ENCODE peak calls at places on chromosomes 16 and 17, in ten cellular contexts. F is LoVo; O is neural crest cell; Q is HFFc6; H is HCEC 1CT; N is RKO; X is nucleus accumbens; I is retina; U is sigmoid colon; Z is stimulated activated CD4-positive, alpha-beta T cell treated with anti-CD3 and anti-CD28 coated beads, Interleukin-1b, Interleukin-23, amount 100 ng/mL, for 4 hours. R is an unnamed sample.

GRCh38 chr16:21626659-21627277 is 25.6 kb downstream of the IGSF6 start:
- DNase-seq in F (no peak), O (no peak), Q (peak), H (peak), N (no peak), X (peak), I (no peak), U (peak), Z (no peak), R (no peak)

GRCh38 chr16:54503011-54503410 is 216.4 kb upstream of the IRX3 start:
- DNase-seq in F (no peak), O (no peak), Q (no peak), H (no peak), N (no peak), X (no peak), I (no peak), U (no peak), Z (no peak), R (peak)

GRCh38 chr17:55320594-55321506 is 56.1 kb downstream of the HLF start:
- DNase-seq in F (no peak), O (no peak), Q (no peak), H (no peak), N (no peak), X (peak), I (no peak), U (no peak), Z (no peak), R (no peak)

GRCh38 chr16:920722-921121 is 50.1 kb downstream of the LMF1 start:
- DNase-seq in F (no peak), O (no peak), Q (peak), H (peak), N (no peak), X (peak), I (no peak), U (no peak), Z (no peak), R (peak)

GRCh38 chr17:41382396-41382795 is 290 bp upstream of the KRT34 start:
- DNase-seq in F (no peak), O (no peak), Q (peak), H (peak), N (no peak), X (no peak), I (no peak), U (no peak), Z (no peak), R (no peak)

GRCh38 chr16:78500659-78501226 is 401.3 kb downstream of the WWOX start:
- DNase-seq in F (no peak), O (no peak), Q (no peak), H (no peak), N (no peak), X (no peak), I (no peak), U (no peak), Z (no peak), R (no peak)

GRCh38 chr16:10979717-10980601 is 35.6 kb downstream of the CLEC16A start:
- DNase-seq in F (no peak), O (no peak), Q (peak), H (no peak), N (no peak), X (peak), I (peak), U (peak), Z (no peak), R (no peak)

GRCh38 chr16:49855822-49856740 is at the start of gene ZNF423:
- DNase-seq in F (no peak), O (peak), Q (no peak), H (no peak), N (no peak), X (no peak), I (peak), U (no peak), Z (no peak), R (peak)

GRCh38 chr17:17913695-17914332 is 58.4 kb downstream of the TOM1L2 start:
- DNase-seq in F (peak), O (no peak), Q (peak), H (peak), N (peak), X (peak), I (peak), U (peak), Z (peak), R (peak)

GRCh38 chr16:88772871-88773811 is 11.9 kb downstream of the PIEZO1 start:
- DNase-seq in F (no peak), O (no peak), Q (peak), H (peak), N (no peak), X (peak), I (peak), U (peak), Z (no peak), R (peak)

GRCh38 chr17:64331946-64332493 is 58.6 kb downstream of the PECAM1 start:
- DNase-seq in F (no peak), O (no peak), Q (no peak), H (peak), N (no peak), X (no peak), I (no peak), U (no peak), Z (no peak), R (no peak)

GRCh38 chr17:8846768-8847211 is 20.7 kb downstream of the PIK3R6 start:
- DNase-seq in F (no peak), O (no peak), Q (peak), H (no peak), N (peak), X (peak), I (no peak), U (peak), Z (no peak), R (no peak)

GRCh38 chr17:17167986-17168385 is 38.1 kb downstream of the PLD6 start:
- DNase-seq in F (no peak), O (no peak), Q (no peak), H (no peak), N (no peak), X (no peak), I (no peak), U (no peak), Z (no peak), R (no peak)

GRCh38 chr17:867896-868489 is 85.8 kb downstream of the MRM3 start:
- DNase-seq in F (no peak), O (no peak), Q (no peak), H (no peak), N (no peak), X (no peak), I (no peak), U (no peak), Z (no peak), R (no peak)

GRCh38 chr16:24700549-24701392 is 28.7 kb upstream of the TNRC6A start:
- DNase-seq in F (peak), O (no peak), Q (peak), H (peak), N (peak), X (peak), I (no peak), U (peak), Z (no peak), R (no peak)

GRCh38 chr16:88303890-88304819 is 78.6 kb upstream of the ZNF469 start:
- DNase-seq in F (no peak), O (no peak), Q (peak), H (peak), N (no peak), X (no peak), I (no peak), U (peak), Z (no peak), R (no peak)

GRCh38 chr16:57413301-57413730 is 8.7 kb downstream of the CCL17 start:
- DNase-seq in F (no peak), O (no peak), Q (no peak), H (no peak), N (no peak), X (no peak), I (no peak), U (no peak), Z (no peak), R (no peak)

GRCh38 chr16:28182183-28182582 is 29.6 kb downstream of the XPO6 start:
- DNase-seq in F (no peak), O (no peak), Q (peak), H (peak), N (peak), X (peak), I (no peak), U (no peak), Z (peak), R (no peak)

GRCh38 chr17:17790673-17791464 is 45.9 kb downstream of the SREBF1 start:
- DNase-seq in F (no peak), O (no peak), Q (no peak), H (no peak), N (no peak), X (no peak), I (peak), U (no peak), Z (no peak), R (peak)

GRCh38 chr16:56354016-56354415 is 71.3 kb downstream of the AMFR start:
- DNase-seq in F (no peak), O (no peak), Q (no peak), H (no peak), N (no peak), X (no peak), I (no peak), U (peak), Z (no peak), R (peak)

GRCh38 chr16:7284780-7285179 is 47.9 kb upstream of the RBFOX1 start:
- DNase-seq in F (no peak), O (no peak), Q (no peak), H (no peak), N (no peak), X (no peak), I (no peak), U (no peak), Z (no peak), R (no peak)

GRCh38 chr16:8137581-8137980 is 452.7 kb downstream of the TMEM114 start:
- DNase-seq in F (no peak), O (no peak), Q (no peak), H (no peak), N (no peak), X (no peak), I (no peak), U (no peak), Z (no peak), R (no peak)

GRCh38 chr17:2598166-2598565 is 4.7 kb downstream of the PAFAH1B1 start:
- DNase-seq in F (no peak), O (no peak), Q (peak), H (peak), N (peak), X (no peak), I (no peak), U (no peak), Z (no peak), R (no peak)

GRCh38 chr17:78168906-78169793 is 769 bp downstream of the SYNGR2 start:
- DNase-seq in F (peak), O (no peak), Q (peak), H (peak), N (peak), X (peak), I (no peak), U (no peak), Z (peak), R (no peak)

R was measured in glutamatergic neuron.